ENCODE peak calls at places on chromosomes 16 and 17, in four cellular contexts. One of them, this sample, is unnamed.
A peak's percentile ranks its signal among the peaks of the same experiment; 100 is the strongest.

GRCh38 chr17:45895304-45895968 is 1.1 kb downstream of the MAPT start:
- DNase-seq in C1 segment of cervical spinal cord: peak; percentile 62
- DNase-seq in HFFc6: no peak
- DNase-seq in colonic mucosa: no peak
- DNase-seq in this sample: peak; percentile 51

GRCh38 chr17:42291136-42291535 is 2.8 kb downstream of the STAT5A start:
- DNase-seq in C1 segment of cervical spinal cord: no peak
- DNase-seq in colonic mucosa: no peak
- DNase-seq in HFFc6: no peak
- DNase-seq in this sample: no peak

GRCh38 chr17:732788-733720 is 658 bp downstream of the TLCD3A start:
- DNase-seq in C1 segment of cervical spinal cord: peak; percentile 23
- DNase-seq in colonic mucosa: peak; percentile 50
- DNase-seq in HFFc6: peak; percentile 30
- DNase-seq in this sample: peak; percentile 71

GRCh38 chr16:2090819-2091721 is 43.3 kb downstream of the TSC2 start:
- DNase-seq in colonic mucosa: peak; percentile 91
- DNase-seq in C1 segment of cervical spinal cord: no peak
- DNase-seq in HFFc6: no peak
- DNase-seq in this sample: peak; percentile 88

GRCh38 chr17:61775364-61775763 is 88.0 kb downstream of the BRIP1 start:
- DNase-seq in HFFc6: no peak
- DNase-seq in colonic mucosa: no peak
- DNase-seq in C1 segment of cervical spinal cord: no peak
- DNase-seq in this sample: no peak

GRCh38 chr16:72995151-72995881 is 52.6 kb downstream of the ZFHX3 start:
- DNase-seq in C1 segment of cervical spinal cord: no peak
- DNase-seq in HFFc6: no peak
- DNase-seq in colonic mucosa: peak; percentile 43
- DNase-seq in this sample: peak; percentile 81

GRCh38 chr17:49987290-49987585 is 7.8 kb downstream of the DLX3 start:
- DNase-seq in colonic mucosa: no peak
- DNase-seq in C1 segment of cervical spinal cord: no peak
- DNase-seq in HFFc6: no peak
- DNase-seq in this sample: peak; percentile 13

GRCh38 chr16:68420366-68420765 is 27.9 kb downstream of the SMPD3 start:
- DNase-seq in colonic mucosa: no peak
- DNase-seq in C1 segment of cervical spinal cord: no peak
- DNase-seq in HFFc6: no peak
- DNase-seq in this sample: no peak

GRCh38 chr17:30808785-30809286 is 15.7 kb downstream of the CRLF3 start:
- DNase-seq in HFFc6: no peak
- DNase-seq in colonic mucosa: no peak
- DNase-seq in C1 segment of cervical spinal cord: no peak
- DNase-seq in this sample: no peak

GRCh38 chr17:17391575-17392370 is 85.0 kb upstream of the MED9 start:
- DNase-seq in HFFc6: no peak
- DNase-seq in colonic mucosa: no peak
- DNase-seq in C1 segment of cervical spinal cord: no peak
- DNase-seq in this sample: peak; percentile 22

GRCh38 chr17:33099906-33100305 is 108.3 kb downstream of the SPACA3 start:
- DNase-seq in C1 segment of cervical spinal cord: no peak
- DNase-seq in colonic mucosa: no peak
- DNase-seq in HFFc6: no peak
- DNase-seq in this sample: no peak

GRCh38 chr16:81585785-81586184 is 141.2 kb downstream of the CMIP start:
- DNase-seq in colonic mucosa: no peak
- DNase-seq in C1 segment of cervical spinal cord: no peak
- DNase-seq in HFFc6: no peak
- DNase-seq in this sample: peak; percentile 77

GRCh38 chr17:64596988-64597387 is 65.1 kb downstream of the SMURF2 start:
- DNase-seq in C1 segment of cervical spinal cord: no peak
- DNase-seq in colonic mucosa: no peak
- DNase-seq in HFFc6: no peak
- DNase-seq in this sample: no peak

GRCh38 chr17:2050246-2050866 is 4.5 kb upstream of the HIC1 start:
- DNase-seq in colonic mucosa: peak; percentile 66
- DNase-seq in HFFc6: no peak
- DNase-seq in C1 segment of cervical spinal cord: peak; percentile 51
- DNase-seq in this sample: peak; percentile 74

GRCh38 chr16:81729451-81729850 is 49.6 kb upstream of the PLCG2 start:
- DNase-seq in HFFc6: no peak
- DNase-seq in C1 segment of cervical spinal cord: no peak
- DNase-seq in colonic mucosa: no peak
- DNase-seq in this sample: peak; percentile 89

GRCh38 chr17:36849871-36850348 is 87.4 kb upstream of the LHX1 start:
- DNase-seq in colonic mucosa: no peak
- DNase-seq in HFFc6: peak; percentile 64
- DNase-seq in C1 segment of cervical spinal cord: no peak
- DNase-seq in this sample: no peak

GRCh38 chr17:55818026-55818425 is 67.2 kb downstream of the PCTP start:
- DNase-seq in C1 segment of cervical spinal cord: no peak
- DNase-seq in colonic mucosa: no peak
- DNase-seq in HFFc6: no peak
- DNase-seq in this sample: no peak

This sample was measured in GM23338.